ENCODE peak calls at places on chromosomes 16 and 17, in four cellular contexts. One of them, this sample, is unnamed.

GRCh38 chr16:15857779-15858560 is 1.1 kb upstream of the MYH11 start:
- DNase-seq in dorsolateral prefrontal cortex: no peak
- DNase-seq in K562: no peak
- DNase-seq in effector memory CD4-positive, alpha-beta T cell: no peak
- DNase-seq in this sample: no peak

GRCh38 chr17:75587718-75588545 is at the start of gene MYO15B:
- DNase-seq in dorsolateral prefrontal cortex: peak
- DNase-seq in K562: peak
- DNase-seq in effector memory CD4-positive, alpha-beta T cell: peak
- DNase-seq in this sample: peak

GRCh38 chr17:49365667-49366066 is 3.6 kb upstream of the ZNF652 start:
- DNase-seq in dorsolateral prefrontal cortex: peak
- DNase-seq in K562: no peak
- DNase-seq in effector memory CD4-positive, alpha-beta T cell: no peak
- DNase-seq in this sample: no peak

GRCh38 chr16:88050952-88051660 is 99.9 kb downstream of the BANP start:
- DNase-seq in effector memory CD4-positive, alpha-beta T cell: no peak
- DNase-seq in K562: no peak
- DNase-seq in dorsolateral prefrontal cortex: no peak
- DNase-seq in this sample: no peak

GRCh38 chr16:56382901-56383355 is 42.4 kb downstream of the AMFR start:
- DNase-seq in effector memory CD4-positive, alpha-beta T cell: no peak
- DNase-seq in dorsolateral prefrontal cortex: no peak
- DNase-seq in K562: no peak
- DNase-seq in this sample: no peak

GRCh38 chr17:63694229-63694973 is 5.5 kb downstream of the LIMD2 start:
- DNase-seq in effector memory CD4-positive, alpha-beta T cell: peak
- DNase-seq in dorsolateral prefrontal cortex: no peak
- DNase-seq in K562: no peak
- DNase-seq in this sample: no peak

GRCh38 chr17:7340179-7340578 is 3.9 kb downstream of the ACAP1 start:
- DNase-seq in dorsolateral prefrontal cortex: no peak
- DNase-seq in K562: no peak
- DNase-seq in effector memory CD4-positive, alpha-beta T cell: no peak
- DNase-seq in this sample: no peak

GRCh38 chr16:22007159-22007508 is 777 bp upstream of the MOSMO start:
- DNase-seq in K562: no peak
- DNase-seq in effector memory CD4-positive, alpha-beta T cell: no peak
- DNase-seq in dorsolateral prefrontal cortex: no peak
- DNase-seq in this sample: no peak

GRCh38 chr16:85361441-85362118 is 249.3 kb upstream of the CIBAR2 start:
- DNase-seq in dorsolateral prefrontal cortex: peak
- DNase-seq in effector memory CD4-positive, alpha-beta T cell: no peak
- DNase-seq in K562: no peak
- DNase-seq in this sample: no peak

GRCh38 chr17:79778504-79779087 is 648 bp downstream of the CBX2 start:
- DNase-seq in effector memory CD4-positive, alpha-beta T cell: no peak
- DNase-seq in K562: no peak
- DNase-seq in dorsolateral prefrontal cortex: no peak
- DNase-seq in this sample: no peak

GRCh38 chr17:39927101-39927927 is at the start of the genes LRRC3C and ORMDL3:
- DNase-seq in K562: peak
- DNase-seq in dorsolateral prefrontal cortex: peak
- DNase-seq in effector memory CD4-positive, alpha-beta T cell: peak
- DNase-seq in this sample: peak

GRCh38 chr16:50166511-50167500 is 13.7 kb downstream of the TENT4B start:
- DNase-seq in effector memory CD4-positive, alpha-beta T cell: no peak
- DNase-seq in K562: no peak
- DNase-seq in dorsolateral prefrontal cortex: no peak
- DNase-seq in this sample: no peak

GRCh38 chr16:10895053-10895946 is 18.3 kb downstream of the CIITA start:
- DNase-seq in K562: peak
- DNase-seq in effector memory CD4-positive, alpha-beta T cell: no peak
- DNase-seq in dorsolateral prefrontal cortex: no peak
- DNase-seq in this sample: peak

GRCh38 chr17:2053380-2054261 is 1.3 kb upstream of the HIC1 start:
- DNase-seq in dorsolateral prefrontal cortex: peak
- DNase-seq in K562: peak
- DNase-seq in effector memory CD4-positive, alpha-beta T cell: peak
- DNase-seq in this sample: peak

GRCh38 chr17:75557075-75557851 is 30.3 kb upstream of the MYO15B start:
- DNase-seq in dorsolateral prefrontal cortex: peak
- DNase-seq in K562: peak
- DNase-seq in effector memory CD4-positive, alpha-beta T cell: no peak
- DNase-seq in this sample: peak

GRCh38 chr16:747978-748746 is 7.4 kb upstream of the CIAO3 start:
- DNase-seq in effector memory CD4-positive, alpha-beta T cell: no peak
- DNase-seq in K562: no peak
- DNase-seq in dorsolateral prefrontal cortex: no peak
- DNase-seq in this sample: no peak

GRCh38 chr17:63173450-63173849 is 207.4 kb downstream of the TANC2 start:
- DNase-seq in dorsolateral prefrontal cortex: no peak
- DNase-seq in K562: no peak
- DNase-seq in effector memory CD4-positive, alpha-beta T cell: no peak
- DNase-seq in this sample: no peak

GRCh38 chr16:48126801-48127644 is 28.8 kb downstream of the ABCC12 start:
- DNase-seq in K562: no peak
- DNase-seq in effector memory CD4-positive, alpha-beta T cell: no peak
- DNase-seq in dorsolateral prefrontal cortex: no peak
- DNase-seq in this sample: peak

GRCh38 chr17:48307814-48308411 is 122.1 kb downstream of the SKAP1 start:
- DNase-seq in dorsolateral prefrontal cortex: no peak
- DNase-seq in effector memory CD4-positive, alpha-beta T cell: peak
- DNase-seq in K562: peak
- DNase-seq in this sample: no peak

GRCh38 chr17:60372790-60373483 is 19.0 kb downstream of the USP32 start:
- DNase-seq in effector memory CD4-positive, alpha-beta T cell: no peak
- DNase-seq in K562: no peak
- DNase-seq in dorsolateral prefrontal cortex: no peak
- DNase-seq in this sample: no peak

GRCh38 chr17:8946071-8946470 is 19.4 kb downstream of the PIK3R5 start:
- DNase-seq in K562: no peak
- DNase-seq in dorsolateral prefrontal cortex: no peak
- DNase-seq in effector memory CD4-positive, alpha-beta T cell: no peak
- DNase-seq in this sample: no peak

GRCh38 chr17:4488989-4489595 is 9.6 kb upstream of the SPNS2 start:
- DNase-seq in dorsolateral prefrontal cortex: no peak
- DNase-seq in K562: no peak
- DNase-seq in effector memory CD4-positive, alpha-beta T cell: no peak
- DNase-seq in this sample: no peak

GRCh38 chr17:8226536-8227237 is 16.3 kb upstream of the AURKB start:
- DNase-seq in K562: peak
- DNase-seq in effector memory CD4-positive, alpha-beta T cell: peak
- DNase-seq in dorsolateral prefrontal cortex: peak
- DNase-seq in this sample: no peak

GRCh38 chr16:4701791-4702465 is 8.6 kb downstream of the NUDT16L1 start:
- DNase-seq in K562: no peak
- DNase-seq in effector memory CD4-positive, alpha-beta T cell: no peak
- DNase-seq in dorsolateral prefrontal cortex: no peak
- DNase-seq in this sample: no peak
- H3K27ac ChIP-seq in K562: no peak
- H3K27ac ChIP-seq in effector memory CD4-positive, alpha-beta T cell: no peak
- H3K27ac ChIP-seq in dorsolateral prefrontal cortex: no peak
- H3K27ac ChIP-seq in this sample: no peak

GRCh38 chr17:17817552-17817947 is 19.2 kb downstream of the SREBF1 start:
- DNase-seq in effector memory CD4-positive, alpha-beta T cell: no peak
- DNase-seq in dorsolateral prefrontal cortex: no peak
- DNase-seq in K562: no peak
- DNase-seq in this sample: no peak
- H3K27ac ChIP-seq in effector memory CD4-positive, alpha-beta T cell: no peak
- H3K27ac ChIP-seq in dorsolateral prefrontal cortex: peak
- H3K27ac ChIP-seq in K562: no peak
- H3K27ac ChIP-seq in this sample: peak

DNA sequence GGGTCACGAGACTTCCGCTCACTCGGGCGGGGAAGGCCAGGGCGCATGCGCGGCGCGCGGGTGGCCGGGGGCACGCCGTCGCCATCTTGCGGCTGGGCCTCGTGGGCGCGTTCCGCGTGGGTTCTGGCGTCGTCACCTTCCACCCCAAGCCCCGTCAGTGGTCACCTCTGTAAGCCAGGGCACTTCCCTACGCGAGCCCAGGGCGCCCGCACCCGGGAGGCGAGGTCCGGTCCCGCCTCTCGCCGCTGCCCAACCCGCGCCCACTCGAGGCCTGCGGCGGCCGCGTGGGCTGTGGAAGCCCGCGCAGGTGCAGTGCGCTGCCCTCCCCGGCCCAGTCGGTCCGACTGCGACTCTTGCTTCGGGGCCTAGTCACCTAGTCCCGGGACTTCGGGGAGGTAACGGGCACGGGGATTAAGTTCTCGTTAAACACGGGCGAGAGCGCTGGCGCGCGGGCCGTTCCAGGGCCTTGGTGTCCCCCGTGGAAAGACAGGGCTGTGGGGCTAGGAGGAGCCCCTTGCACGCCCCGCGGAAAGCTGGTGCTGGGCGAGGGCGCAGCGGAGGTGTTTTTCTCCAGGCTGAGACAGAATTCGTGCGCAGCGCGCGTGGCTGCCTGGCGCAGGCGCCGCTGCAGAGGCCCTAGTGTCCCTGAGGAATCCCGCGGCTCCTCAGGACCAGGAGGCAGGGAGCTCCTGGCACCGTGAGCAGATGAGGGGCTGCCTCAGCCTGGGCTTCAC is 417 bp upstream of the ARHGDIA start:
- DNase-seq in K562: peak
- DNase-seq in dorsolateral prefrontal cortex: peak
- DNase-seq in effector memory CD4-positive, alpha-beta T cell: peak
- DNase-seq in this sample: peak
- H3K27ac ChIP-seq in K562: peak
- H3K27ac ChIP-seq in dorsolateral prefrontal cortex: peak
- H3K27ac ChIP-seq in effector memory CD4-positive, alpha-beta T cell: peak
- H3K27ac ChIP-seq in this sample: peak

GRCh38 chr16:12724216-12724615 is 79.5 kb downstream of the CPPED1 start:
- DNase-seq in dorsolateral prefrontal cortex: no peak
- DNase-seq in K562: no peak
- DNase-seq in effector memory CD4-positive, alpha-beta T cell: no peak
- DNase-seq in this sample: no peak

GRCh38 chr16:12732600-12732999 is 71.1 kb downstream of the CPPED1 start:
- DNase-seq in effector memory CD4-positive, alpha-beta T cell: no peak
- DNase-seq in dorsolateral prefrontal cortex: no peak
- DNase-seq in K562: no peak
- DNase-seq in this sample: no peak

GRCh38 chr16:12723681-12724080 is 80.0 kb downstream of the CPPED1 start:
- DNase-seq in K562: no peak
- DNase-seq in effector memory CD4-positive, alpha-beta T cell: no peak
- DNase-seq in dorsolateral prefrontal cortex: no peak
- DNase-seq in this sample: no peak

GRCh38 chr16:12728471-12728870 is 75.2 kb downstream of the CPPED1 start:
- DNase-seq in effector memory CD4-positive, alpha-beta T cell: no peak
- DNase-seq in K562: no peak
- DNase-seq in dorsolateral prefrontal cortex: no peak
- DNase-seq in this sample: no peak

DNA sequence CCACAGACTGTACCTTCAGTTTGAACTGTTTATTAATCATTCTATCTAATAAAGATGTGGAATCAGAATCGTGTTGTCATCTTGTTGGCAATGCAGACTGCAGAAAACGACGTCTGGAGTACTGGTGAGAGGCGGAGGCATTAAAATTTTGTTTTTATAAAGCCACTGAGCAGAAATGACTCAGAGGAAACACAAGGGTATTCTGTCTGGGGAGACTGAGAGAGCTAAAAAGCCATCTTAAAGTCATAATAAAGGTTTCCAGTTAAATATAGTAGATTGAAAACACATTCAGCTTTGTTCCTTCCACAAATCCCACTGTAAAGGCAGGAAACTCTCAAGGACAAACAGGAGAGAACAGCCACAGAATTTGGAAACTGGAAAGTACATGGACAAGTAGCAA is 74.2 kb downstream of the CPPED1 start:
- DNase-seq in effector memory CD4-positive, alpha-beta T cell: no peak
- DNase-seq in dorsolateral prefrontal cortex: no peak
- DNase-seq in K562: no peak
- DNase-seq in this sample: no peak
- H3K27ac ChIP-seq in effector memory CD4-positive, alpha-beta T cell: no peak
- H3K27ac ChIP-seq in dorsolateral prefrontal cortex: no peak
- H3K27ac ChIP-seq in K562: no peak
- H3K27ac ChIP-seq in this sample: no peak

GRCh38 chr17:77410470-77410869 is 269.7 kb downstream of the SEC14L1 start:
- DNase-seq in dorsolateral prefrontal cortex: no peak
- DNase-seq in effector memory CD4-positive, alpha-beta T cell: no peak
- DNase-seq in K562: no peak
- DNase-seq in this sample: no peak
- H3K27ac ChIP-seq in dorsolateral prefrontal cortex: no peak
- H3K27ac ChIP-seq in effector memory CD4-positive, alpha-beta T cell: peak
- H3K27ac ChIP-seq in K562: no peak
- H3K27ac ChIP-seq in this sample: no peak

DNA sequence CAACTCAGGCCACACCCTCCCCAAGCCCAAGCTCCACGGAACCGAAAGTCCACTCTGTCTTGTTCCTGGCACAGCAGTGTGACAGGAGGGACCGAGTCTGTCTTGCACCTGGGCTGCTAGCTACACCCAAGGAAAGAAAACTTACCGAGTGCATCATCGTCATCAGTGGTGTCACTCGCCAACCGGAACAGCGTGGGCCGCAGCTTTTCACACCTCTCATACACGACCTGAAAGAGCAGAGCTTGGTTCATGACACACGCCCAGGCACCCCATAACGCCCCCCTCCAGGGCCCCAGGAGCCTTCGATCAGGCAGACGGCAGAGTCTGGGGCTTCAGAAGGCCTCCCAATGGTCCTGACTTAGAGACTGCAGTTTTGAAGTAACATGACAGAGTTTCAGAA is 27.5 kb downstream of the GGA2 start:
- DNase-seq in dorsolateral prefrontal cortex: no peak
- DNase-seq in effector memory CD4-positive, alpha-beta T cell: peak
- DNase-seq in K562: no peak
- DNase-seq in this sample: no peak
- H3K27ac ChIP-seq in dorsolateral prefrontal cortex: no peak
- H3K27ac ChIP-seq in effector memory CD4-positive, alpha-beta T cell: no peak
- H3K27ac ChIP-seq in K562: no peak
- H3K27ac ChIP-seq in this sample: no peak